ENCODE peak calls at places on chromosomes 7 and 10, in eight cellular contexts. C is A673, H is IMR-90, L is AG04450, T is ovary, X is A549, Z is tibial artery, V is heart left ventricle. M is an unnamed sample.

GRCh38 chr10:63972949-63973827 is 452.0 kb downstream of the REEP3 start:
- DNase-seq in C (no peak), L (no peak), T (no peak), V (no peak), H (no peak), Z (peak; percentile 49), X (no peak), M (no peak)

GRCh38 chr10:112208981-112209380 is 25.4 kb upstream of the GPAM start:
- DNase-seq in Z (no peak), T (no peak), H (no peak), V (no peak), X (no peak), C (no peak), L (no peak), M (no peak)

GRCh38 chr10:14548474-14548873 is 217.8 kb upstream of the FRMD4A start:
- DNase-seq in L (no peak), H (no peak), C (no peak), X (no peak), Z (no peak), V (no peak), T (no peak), M (no peak)

GRCh38 chr7:98165827-98166667 is 45.2 kb upstream of the BHLHA15 start:
- DNase-seq in X (peak; percentile 31), C (peak; percentile 19), V (peak; percentile 32), T (peak; percentile 31), H (peak; percentile 14), Z (no peak), L (no peak), M (peak; percentile 26)

GRCh38 chr10:110717830-110718595 is 73.9 kb downstream of the RBM20 start:
- DNase-seq in X (no peak), T (no peak), Z (no peak), V (peak; percentile 53), H (no peak), C (no peak), L (no peak), M (no peak)

GRCh38 chr10:48470115-48470892 is 134.6 kb downstream of the ARHGAP22 start:
- DNase-seq in T (peak; percentile 79), C (peak; percentile 39), H (peak; percentile 12), L (no peak), X (no peak), V (no peak), Z (peak; percentile 56), M (no peak)

GRCh38 chr7:73342645-73343044 is 14.7 kb downstream of the FKBP6 start:
- DNase-seq in X (peak; percentile 67), L (peak; percentile 33), H (peak; percentile 69), Z (no peak), C (peak; percentile 66), V (no peak), T (peak; percentile 17), M (no peak)

GRCh38 chr7:2808891-2809660 is 35.0 kb downstream of the GNA12 start:
- DNase-seq in L (no peak), C (no peak), H (no peak), Z (peak; percentile 61), T (no peak), V (no peak), X (no peak), M (no peak)

GRCh38 chr10:94397549-94398370 is 4.6 kb upstream of the TBC1D12 start:
- DNase-seq in C (peak; percentile 60), L (no peak), X (no peak), T (no peak), V (no peak), Z (no peak), H (peak; percentile 35), M (no peak)

GRCh38 chr10:72122221-72122620 is 33.9 kb upstream of the SPOCK2 start:
- DNase-seq in H (no peak), Z (no peak), X (no peak), V (no peak), L (no peak), C (no peak), T (no peak), M (no peak)

GRCh38 chr10:112369495-112370423 is 4.2 kb upstream of the ACSL5 start:
- DNase-seq in L (no peak), C (no peak), Z (no peak), H (no peak), X (no peak), T (no peak), V (no peak), M (no peak)

GRCh38 chr7:130272456-130273080 is 5.9 kb downstream of the CPA2 start:
- DNase-seq in T (no peak), L (no peak), C (peak; percentile 38), V (peak; percentile 23), H (no peak), Z (no peak), X (no peak), M (no peak)

GRCh38 chr10:46549171-46550075 is 7.0 kb downstream of the GPRIN2 start:
- DNase-seq in L (no peak), X (no peak), C (no peak), V (peak; percentile 11), Z (peak; percentile 67), H (no peak), T (no peak), M (no peak)

GRCh38 chr10:103476046-103476768 is 2.8 kb downstream of the CALHM3 start:
- DNase-seq in X (no peak), T (no peak), C (no peak), L (no peak), H (no peak), V (no peak), Z (no peak), M (no peak)

GRCh38 chr10:20670569-20670968 is 226.5 kb downstream of the NEBL start:
- DNase-seq in V (no peak), Z (no peak), T (no peak), L (no peak), H (no peak), C (no peak), X (no peak), M (no peak)

GRCh38 chr7:73341877-73342276 is 13.9 kb downstream of the FKBP6 start:
- DNase-seq in T (no peak), C (peak; percentile 16), X (peak; percentile 63), L (peak; percentile 68), Z (no peak), H (peak; percentile 91), V (no peak), M (no peak)

GRCh38 chr7:39430441-39430840 is 135.8 kb upstream of the YAE1 start:
- DNase-seq in L (no peak), H (no peak), V (no peak), X (no peak), T (no peak), Z (no peak), C (no peak), M (no peak)

GRCh38 chr7:100585511-100586265 is at the start of gene LRCH4:
- DNase-seq in T (no peak), V (peak; percentile 49), C (no peak), H (no peak), Z (peak; percentile 79), X (peak; percentile 74), L (no peak), M (peak; percentile 49)

GRCh38 chr10:21993360-21994001 is 10.0 kb downstream of the DNAJC1 start:
- DNase-seq in V (no peak), L (no peak), T (no peak), Z (no peak), X (no peak), H (peak; percentile 29), C (peak; percentile 66), M (no peak)
- TF ChIP-seq CTCF in V (peak; percentile 61), L (peak; percentile 54), T (peak; percentile 46), Z (peak; percentile 42), X (peak; percentile 75), H (peak; percentile 60), C (peak; percentile 63), M (peak; percentile 84)

GRCh38 chr7:4713183-4713784 is 31.2 kb downstream of the FOXK1 start:
- DNase-seq in X (no peak), C (no peak), L (no peak), Z (no peak), V (no peak), H (no peak), T (no peak), M (no peak)
- H3K27ac ChIP-seq in X (no peak overlapping the region), C (no peak overlapping the region), L (no peak overlapping the region), Z (peak overlapping the region; percentile 24), V (peak overlapping the region; percentile 40), H (no peak overlapping the region), T (no peak overlapping the region), M (no peak overlapping the region)

GRCh38 chr10:75600833-75601232 is 169.4 kb downstream of the LRMDA start:
- DNase-seq in L (no peak), X (no peak), T (no peak), V (no peak), H (no peak), C (no peak), Z (no peak), M (no peak)

GRCh38 chr10:75599875-75600648 is 168.6 kb downstream of the LRMDA start:
- DNase-seq in Z (no peak), H (no peak), L (no peak), T (no peak), C (no peak), X (no peak), V (no peak), M (no peak)

GRCh38 chr10:75606203-75606779 is 174.9 kb downstream of the LRMDA start:
- DNase-seq in Z (no peak), L (no peak), H (no peak), T (no peak), X (no peak), V (no peak), C (no peak), M (no peak)

GRCh38 chr10:75607576-75607975 is 176.2 kb downstream of the LRMDA start:
- DNase-seq in V (no peak), X (no peak), Z (no peak), T (no peak), L (no peak), C (no peak), H (no peak), M (no peak)

DNA sequence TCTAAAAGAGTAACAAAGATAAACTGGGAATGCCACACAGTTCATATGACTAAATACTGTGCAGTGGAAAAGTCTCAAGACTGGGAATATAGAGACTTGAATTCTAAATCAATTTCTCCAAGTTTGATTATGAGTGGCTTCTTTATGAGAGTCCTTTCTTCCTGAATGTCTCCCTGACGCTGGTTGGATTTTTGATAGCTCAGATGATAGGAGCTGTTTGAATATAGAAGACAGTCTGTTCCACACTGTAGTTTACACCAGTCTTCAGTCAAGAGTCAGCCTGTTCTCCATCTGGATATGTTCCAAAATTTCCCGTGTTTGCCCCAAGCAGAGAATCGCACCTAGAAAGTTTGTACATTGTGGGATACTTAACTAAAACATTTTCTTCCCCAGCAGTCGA is 173.7 kb downstream of the LRMDA start:
- DNase-seq in L (no peak), V (no peak), Z (no peak), T (no peak), H (no peak), X (no peak), C (no peak), M (no peak)
- TF ChIP-seq CTCF in L (no peak), V (no peak), Z (no peak), T (no peak), H (no peak), X (no peak), C (no peak), M (no peak)

DNA sequence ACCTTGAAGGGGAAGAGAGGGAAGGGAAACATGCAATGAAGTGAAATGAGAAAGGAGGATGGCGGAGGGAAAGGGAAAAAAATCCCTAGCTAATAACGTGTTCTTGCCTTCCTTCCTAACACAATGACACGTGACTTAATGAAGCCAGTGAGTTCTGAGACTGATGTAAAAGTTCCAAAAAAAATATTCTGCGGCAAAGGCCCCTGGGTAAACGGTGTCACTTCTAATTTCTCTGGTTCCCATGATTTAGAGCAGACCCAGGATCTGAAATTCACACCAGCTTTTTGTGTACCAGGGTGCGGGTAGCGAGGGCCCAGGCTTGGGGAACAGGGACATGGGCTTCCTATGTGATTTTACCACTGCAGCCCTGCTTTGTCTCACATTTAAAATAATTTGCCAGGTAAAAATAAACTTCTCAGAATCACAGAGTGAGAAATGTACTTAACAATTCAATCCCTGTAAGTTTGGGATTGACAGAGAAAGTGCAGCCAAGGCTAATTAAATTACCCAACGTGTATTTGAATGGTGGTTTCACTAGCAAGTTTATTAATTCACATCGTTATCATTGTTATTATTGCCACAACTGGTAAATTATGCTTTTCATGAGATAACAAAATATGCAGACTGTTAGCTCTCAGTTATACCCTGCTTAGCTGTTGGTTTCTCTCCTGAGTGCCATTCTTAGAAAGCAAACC is 182.4 kb downstream of the SEM1 start:
- DNase-seq in C (no peak), Z (no peak), V (no peak), X (no peak), T (no peak), H (no peak), L (no peak), M (no peak)
- H3K27ac ChIP-seq in C (no peak overlapping the region), Z (no peak overlapping the region), V (no peak overlapping the region), X (no peak overlapping the region), T (no peak overlapping the region), H (no peak overlapping the region), L (no peak overlapping the region), M (no peak overlapping the region)

M was measured in CD4-positive, alpha-beta T cell.